ENCODE peak calls at places on chromosomes 12 and 14, in four cellular contexts. N is M059J, X is DMS53, G is Kasumi-1. Z is an unnamed sample.

GRCh38 chr12:14111230-14111865 is 129.9 kb upstream of the GRIN2B start:
- DNase-seq in N (no peak), X (peak; percentile 95), G (no peak), Z (no peak)

GRCh38 chr12:113955109-113955970 is 10.8 kb downstream of the RBM19 start:
- DNase-seq in N (peak; percentile 12), X (peak; percentile 76), G (peak; percentile 29), Z (no peak)

GRCh38 chr14:66422019-66422946 is 63.9 kb upstream of the CCDC196 start:
- DNase-seq in N (no peak), X (no peak), G (no peak), Z (no peak)

GRCh38 chr12:106583578-106584103 is 837 bp downstream of the RFX4 start:
- DNase-seq in N (peak; percentile 12), X (peak; percentile 82), G (no peak), Z (no peak)

GRCh38 chr14:101201535-101202125 is 298.1 kb upstream of the RTL1 start:
- DNase-seq in N (no peak), X (no peak), G (no peak), Z (no peak)

GRCh38 chr14:22898302-22898894 is 15.4 kb downstream of the REM2 start:
- DNase-seq in N (peak; percentile 85), X (no peak), G (no peak), Z (no peak)

GRCh38 chr12:18139989-18140596 is 50.1 kb upstream of the RERGL start:
- DNase-seq in N (peak; percentile 36), X (peak; percentile 71), G (peak; percentile 90), Z (no peak)

GRCh38 chr12:88416155-88416554 is 164.1 kb downstream of the KITLG start:
- DNase-seq in N (no peak), X (no peak), G (no peak), Z (no peak)

GRCh38 chr12:91663331-91663998 is 480.8 kb upstream of the DCN start:
- DNase-seq in N (no peak), X (peak; percentile 90), G (no peak), Z (no peak)

GRCh38 chr12:122853582-122854245 is 18.5 kb downstream of the HIP1R start:
- DNase-seq in N (no peak), X (no peak), G (no peak), Z (no peak)

GRCh38 chr14:28773917-28774691 is 7.5 kb downstream of the FOXG1 start:
- DNase-seq in N (peak; percentile 88), X (peak; percentile 88), G (no peak), Z (no peak)

GRCh38 chr12:22625671-22626251 is 790 bp downstream of the ETNK1 start:
- DNase-seq in N (peak; percentile 57), X (peak; percentile 88), G (peak; percentile 59), Z (no peak)

GRCh38 chr12:8837291-8837690 is 14.9 kb downstream of the A2ML1 start:
- DNase-seq in N (no peak), X (no peak), G (no peak), Z (no peak)

GRCh38 chr14:19878029-19878642 is 3.2 kb downstream of the OR4K2 start:
- DNase-seq in N (peak; percentile 6), X (peak; percentile 16), G (peak; percentile 52), Z (no peak)

GRCh38 chr14:76034566-76034965 is 49.0 kb downstream of the IFT43 start:
- DNase-seq in N (peak; percentile 35), X (no peak), G (no peak), Z (no peak)

GRCh38 chr12:46402861-46403731 is 30.5 kb upstream of the SLC38A2 start:
- DNase-seq in N (peak; percentile 58), X (peak; percentile 51), G (no peak), Z (no peak)

GRCh38 chr12:76680940-76681339 is 83.0 kb upstream of the ZDHHC17 start:
- DNase-seq in N (peak; percentile 44), X (no peak), G (no peak), Z (no peak)

GRCh38 chr14:104751539-104752337 is 1.2 kb upstream of the SIVA1 start:
- DNase-seq in N (no peak), X (no peak), G (peak; percentile 70), Z (no peak)

GRCh38 chr12:26629864-26630263 is 203.1 kb downstream of the ITPR2 start:
- DNase-seq in N (peak; percentile 62), X (no peak), G (no peak), Z (no peak)

GRCh38 chr14:104361921-104362681 is 217.5 kb upstream of the C14orf180 start:
- DNase-seq in N (no peak), X (no peak), G (no peak), Z (no peak)

GRCh38 chr12:78703820-78704525 is 160.6 kb upstream of the SYT1 start:
- DNase-seq in N (peak; percentile 93), X (no peak), G (no peak), Z (no peak)

GRCh38 chr12:68617160-68617926 is 6.6 kb downstream of the RAP1B start:
- DNase-seq in N (no peak), X (no peak), G (no peak), Z (no peak)

GRCh38 chr12:84397279-84397678 is 515.3 kb downstream of the SLC6A15 start:
- DNase-seq in N (peak; percentile 1), X (peak; percentile 52), G (peak; percentile 29), Z (no peak)

GRCh38 chr12:76303365-76303764 is 44.9 kb downstream of the BBS10 start:
- DNase-seq in N (peak; percentile 73), X (no peak), G (no peak), Z (no peak)

GRCh38 chr12:57241556-57242310 is 9.3 kb downstream of the STAC3 start:
- DNase-seq in N (no peak), X (peak; percentile 66), G (no peak), Z (no peak)

GRCh38 chr12:48929551-48929950 is 4.3 kb upstream of the FKBP11 start:
- DNase-seq in N (no peak), X (no peak), G (no peak), Z (no peak)

GRCh38 chr12:14841761-14842160 is 1.6 kb downstream of the ART4 start:
- DNase-seq in N (peak; percentile 88), X (peak; percentile 34), G (no peak), Z (no peak)

GRCh38 chr14:104084251-104085002 is 1.1 kb upstream of the ASPG start:
- DNase-seq in N (no peak), X (no peak), G (no peak), Z (no peak)

GRCh38 chr14:24115451-24116110 is 832 bp upstream of the NRL start:
- DNase-seq in N (no peak), X (no peak), G (no peak), Z (no peak)